ENCODE peak calls at places on chromosomes 12 and 14, in four cellular contexts. O, V, I and S are unnamed samples.

GRCh38 chr12:53345486-53346195 is 9.5 kb upstream of the SP7 start:
- DNase-seq in O (no peak), V (no peak), I (no peak), S (peak; percentile 89)

GRCh38 chr12:93966516-93967133 is 181.8 kb upstream of the PLXNC1 start:
- DNase-seq in O (no peak), V (no peak), I (no peak), S (no peak)

GRCh38 chr14:103872492-103873113 is 25.2 kb upstream of the PPP1R13B start:
- DNase-seq in O (no peak), V (no peak), I (peak; percentile 38), S (no peak)

GRCh38 chr14:84087986-84088531 is 1441.9 kb upstream of the FLRT2 start:
- DNase-seq in O (no peak), V (no peak), I (no peak), S (no peak)

GRCh38 chr12:57765003-57765697 is 1.7 kb downstream of the CYP27B1 start:
- DNase-seq in O (no peak), V (no peak), I (peak; percentile 61), S (peak; percentile 88)

GRCh38 chr14:92670177-92670576 is 78.2 kb downstream of the LGMN start:
- DNase-seq in O (no peak), V (no peak), I (peak; percentile 63), S (no peak)

GRCh38 chr12:91109148-91109564 is 2.1 kb downstream of the LUM start:
- DNase-seq in O (peak; percentile 32), V (peak; percentile 83), I (peak; percentile 73), S (peak; percentile 48)

GRCh38 chr12:3223601-3224529 is 146.7 kb downstream of the TSPAN9 start:
- DNase-seq in O (no peak), V (no peak), I (no peak), S (no peak)

GRCh38 chr14:96053600-96054381 is 14.6 kb downstream of the C14orf132 start:
- DNase-seq in O (peak; percentile 70), V (no peak), I (no peak), S (peak; percentile 76)

GRCh38 chr14:69373104-69373503 is 25.0 kb downstream of the ERH start:
- DNase-seq in O (no peak), V (no peak), I (no peak), S (no peak)

GRCh38 chr14:22463763-22464173 is 125.3 kb downstream of the DAD1 start:
- DNase-seq in O (no peak), V (no peak), I (no peak), S (no peak)

GRCh38 chr14:43795600-43796228 is 711.4 kb downstream of the FSCB start:
- DNase-seq in O (no peak), V (no peak), I (no peak), S (no peak)

GRCh38 chr12:91643763-91644162 is 461.1 kb upstream of the DCN start:
- DNase-seq in O (no peak), V (no peak), I (no peak), S (no peak)

GRCh38 chr12:5441497-5442236 is 9.8 kb downstream of the NTF3 start:
- DNase-seq in O (no peak), V (no peak), I (no peak), S (no peak)

DNA sequence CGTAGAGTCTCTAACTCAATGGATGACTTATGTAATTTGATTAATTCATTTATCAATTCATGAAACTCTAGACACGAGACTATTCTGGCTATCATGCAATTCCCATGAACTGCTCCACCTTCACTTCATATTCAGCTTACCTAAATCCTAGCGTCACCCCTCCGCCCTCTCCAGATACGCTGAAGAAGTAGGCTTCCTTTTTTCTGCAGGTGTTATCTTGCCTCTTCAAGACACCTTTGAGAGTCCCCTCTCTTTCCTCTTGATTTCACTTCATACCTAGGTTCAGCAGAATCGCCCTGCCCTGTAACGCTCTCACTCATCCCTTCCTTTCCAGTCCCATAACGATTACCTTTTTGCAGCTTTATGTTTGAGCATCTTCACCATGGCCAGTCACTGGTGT is 4.0 kb upstream of the RNASE4 start:
- DNase-seq in O (no peak), V (no peak), I (no peak), S (no peak)
- H3K4me3 ChIP-seq in O (no peak overlapping the region), V (no peak overlapping the region), I (peak overlapping the region; percentile 78), S (no peak overlapping the region)

DNA sequence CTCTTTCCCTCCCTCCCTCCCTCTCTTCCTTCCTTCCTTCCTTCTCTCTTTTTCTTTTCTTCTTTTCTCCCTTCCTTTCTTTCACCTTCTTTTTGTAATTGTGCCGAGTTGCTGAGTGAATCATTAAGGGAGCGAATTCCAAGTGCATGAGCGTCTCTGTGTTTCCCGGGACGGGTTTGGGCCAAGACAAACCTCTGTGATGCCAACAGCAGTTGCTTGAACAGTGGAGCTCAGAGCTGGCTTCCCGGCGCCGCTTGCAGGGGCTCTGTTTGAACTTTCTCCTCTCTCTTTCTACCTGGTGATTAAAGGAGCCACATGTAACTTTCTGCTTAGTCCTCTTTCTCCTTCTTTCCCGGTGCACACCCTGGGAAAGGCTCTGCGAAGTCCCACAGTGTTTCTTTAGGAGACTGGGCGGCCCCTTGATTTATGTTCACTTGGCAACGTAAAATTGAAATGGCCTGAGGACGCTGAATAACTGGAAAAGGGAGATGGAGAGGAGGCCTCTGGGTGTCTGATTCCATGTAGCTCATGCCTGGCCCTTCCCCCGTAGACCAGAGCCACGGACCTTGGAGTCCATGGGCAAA is 33.7 kb upstream of the MAP1LC3B2 start:
- DNase-seq in O (peak; percentile 52), V (peak; percentile 40), I (no peak), S (peak; percentile 78)
- H3K4me3 ChIP-seq in O (no peak overlapping the region), V (peak overlapping the region; percentile 17), I (no peak overlapping the region), S (no peak overlapping the region)

GRCh38 chr14:52692248-52692962 is 3.0 kb downstream of the ERO1A start:
- DNase-seq in O (no peak), V (no peak), I (no peak), S (no peak)

GRCh38 chr14:52694761-52695480 is 437 bp downstream of the ERO1A start:
- DNase-seq in O (no peak), V (no peak), I (peak; percentile 88), S (no peak)

GRCh38 chr14:52695481-52696091 is at the start of gene ERO1A:
- DNase-seq in O (peak; percentile 81), V (peak; percentile 53), I (peak; percentile 83), S (peak; percentile 96)

GRCh38 chr14:52693004-52693403 is 2.4 kb downstream of the ERO1A start:
- DNase-seq in O (no peak), V (no peak), I (no peak), S (no peak)

GRCh38 chr14:52693532-52693931 is 1.8 kb downstream of the ERO1A start:
- DNase-seq in O (no peak), V (no peak), I (no peak), S (no peak)
- H3K4me3 ChIP-seq in O (no peak overlapping the region), V (no peak overlapping the region), I (peak overlapping the region; percentile 78), S (no peak overlapping the region)

DNA sequence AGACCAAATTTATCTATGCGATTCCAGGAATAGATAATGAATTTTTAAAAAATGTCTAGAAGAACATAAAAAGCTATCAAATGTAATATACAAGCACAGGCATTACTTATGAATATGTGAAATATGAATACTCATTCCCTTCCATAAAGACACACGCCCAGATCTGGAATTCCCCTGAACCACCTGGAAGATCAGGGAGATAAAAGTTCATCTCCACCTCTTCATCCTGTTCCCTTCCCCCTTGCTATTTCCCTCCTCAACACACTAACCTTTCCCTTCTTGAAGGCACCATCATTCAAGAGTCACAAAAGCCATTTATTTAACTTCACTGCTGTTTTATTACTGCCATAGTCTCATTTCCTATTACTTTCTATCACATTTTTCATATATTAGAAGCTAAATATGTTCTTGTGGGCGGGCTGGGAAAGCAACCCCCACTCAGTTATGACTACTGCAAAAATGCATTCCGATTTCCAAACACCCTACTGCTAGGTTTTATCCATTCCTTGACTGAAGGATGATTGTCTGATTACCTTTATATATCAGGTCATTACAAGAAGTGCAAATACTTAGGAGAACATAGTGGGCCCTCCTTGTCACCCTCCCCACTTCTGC is 16.1 kb downstream of the FGD6 start:
- DNase-seq in O (no peak), V (no peak), I (peak; percentile 30), S (no peak)
- H3K4me3 ChIP-seq in O (no peak overlapping the region), V (no peak overlapping the region), I (peak overlapping the region; percentile 41), S (no peak overlapping the region)

GRCh38 chr14:78324353-78324752 is 154.2 kb downstream of the NRXN3 start:
- DNase-seq in O (no peak), V (no peak), I (no peak), S (no peak)

GRCh38 chr14:78325911-78326310 is 155.7 kb downstream of the NRXN3 start:
- DNase-seq in O (no peak), V (no peak), I (no peak), S (no peak)

GRCh38 chr14:78327426-78328210 is 157.4 kb downstream of the NRXN3 start:
- DNase-seq in O (no peak), V (no peak), I (no peak), S (no peak)
- H3K4me3 ChIP-seq in O (no peak overlapping the region), V (no peak overlapping the region), I (no peak overlapping the region), S (no peak overlapping the region)

DNA sequence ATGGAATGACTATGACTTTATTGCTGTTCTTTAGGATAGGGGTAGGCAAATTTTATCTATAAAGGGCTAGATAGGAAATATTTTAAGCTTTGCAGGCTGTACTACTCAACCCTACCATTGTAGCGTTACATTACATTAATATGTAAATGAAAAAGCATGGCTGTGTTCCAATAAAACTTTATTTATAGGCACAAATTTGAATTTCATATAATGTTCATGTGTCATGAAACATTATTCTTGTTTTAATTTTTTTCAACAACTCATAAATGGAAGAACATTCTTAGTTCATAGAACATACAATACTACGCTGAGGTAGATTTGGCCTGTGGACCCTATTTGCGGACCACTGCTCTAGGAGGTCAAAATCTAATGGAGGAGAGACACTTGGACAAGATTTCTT is 133.7 kb downstream of the SOX5 start:
- DNase-seq in O (no peak), V (no peak), I (no peak), S (no peak)
- H3K4me3 ChIP-seq in O (no peak overlapping the region), V (no peak overlapping the region), I (no peak overlapping the region), S (no peak overlapping the region)